ENCODE peak calls at places on chromosome 21, in four cellular contexts. P, N, K and M are unnamed samples.

GRCh38 chr21:31204801-31205200 is 139.3 kb downstream of the TIAM1 start:
- DNase-seq in P (no peak), N (no peak), K (no peak), M (no peak)

GRCh38 chr21:39217356-39218081 is 34.3 kb upstream of the PSMG1 start:
- DNase-seq in P (no peak), N (no peak), K (no peak), M (no peak)

GRCh38 chr21:39523398-39523797 is 71.6 kb downstream of the SH3BGR start:
- DNase-seq in P (no peak), N (no peak), K (no peak), M (no peak)

GRCh38 chr21:36478207-36478701 is 1.7 kb downstream of the CLDN14 start:
- DNase-seq in P (no peak), N (no peak), K (no peak), M (peak)

GRCh38 chr21:25385912-25386474 is 221.3 kb downstream of the MRPL39 start:
- DNase-seq in P (peak), N (peak), K (peak), M (peak)

GRCh38 chr21:40176732-40177131 is 309.5 kb downstream of the PCP4 start:
- DNase-seq in P (no peak), N (no peak), K (no peak), M (no peak)

GRCh38 chr21:25457946-25458345 is 149.3 kb downstream of the MRPL39 start:
- DNase-seq in P (no peak), N (no peak), K (no peak), M (no peak)

GRCh38 chr21:40512590-40512989 is 334.4 kb downstream of the DSCAM start:
- DNase-seq in P (no peak), N (peak), K (no peak), M (no peak)

GRCh38 chr21:37757631-37758376 is 158.5 kb downstream of the KCNJ6 start:
- DNase-seq in P (no peak), N (no peak), K (no peak), M (no peak)

GRCh38 chr21:36576441-36576840 is 96.5 kb upstream of the CLDN14 start:
- DNase-seq in P (no peak), N (no peak), K (no peak), M (no peak)

GRCh38 chr21:32994305-32994704 is 31.4 kb upstream of the OLIG2 start:
- DNase-seq in P (no peak), N (peak), K (no peak), M (no peak)

GRCh38 chr21:40049031-40049958 is 182.1 kb downstream of the PCP4 start:
- DNase-seq in P (no peak), N (no peak), K (no peak), M (no peak)

GRCh38 chr21:34039678-34040382 is 33.5 kb upstream of the MRPS6 start:
- DNase-seq in P (no peak), N (peak), K (no peak), M (no peak)

GRCh38 chr21:27101533-27101932 is 134.6 kb upstream of the ADAMTS5 start:
- DNase-seq in P (no peak), N (no peak), K (no peak), M (no peak)

GRCh38 chr21:24204641-24205040 is 1402.6 kb downstream of the MRPL39 start:
- DNase-seq in P (no peak), N (no peak), K (no peak), M (no peak)

DNA sequence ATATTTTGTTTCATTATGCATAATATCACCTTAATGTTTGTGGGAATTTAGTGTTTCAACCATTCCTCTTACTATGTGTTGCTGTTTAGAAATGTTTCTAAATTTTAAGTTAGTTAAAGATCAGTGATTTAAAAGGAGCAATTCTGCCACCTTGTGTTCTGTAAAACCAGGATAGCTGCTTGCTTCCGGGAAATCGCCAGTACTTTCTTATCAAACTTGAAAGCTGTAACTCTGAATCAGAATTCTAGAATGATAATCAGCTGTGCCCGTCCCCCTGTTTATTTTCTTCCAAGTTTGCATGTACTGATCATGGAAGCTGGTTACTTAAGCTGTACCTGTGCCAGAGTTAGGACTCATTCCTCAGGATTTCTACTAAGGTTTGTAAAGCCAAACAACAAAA is 656.4 kb downstream of the LTN1 start:
- DNase-seq in P (no peak), N (no peak), K (peak), M (no peak)
- TF ChIP-seq SIN3A in P (no peak), N (no peak), K (no peak), M (no peak)

DNA sequence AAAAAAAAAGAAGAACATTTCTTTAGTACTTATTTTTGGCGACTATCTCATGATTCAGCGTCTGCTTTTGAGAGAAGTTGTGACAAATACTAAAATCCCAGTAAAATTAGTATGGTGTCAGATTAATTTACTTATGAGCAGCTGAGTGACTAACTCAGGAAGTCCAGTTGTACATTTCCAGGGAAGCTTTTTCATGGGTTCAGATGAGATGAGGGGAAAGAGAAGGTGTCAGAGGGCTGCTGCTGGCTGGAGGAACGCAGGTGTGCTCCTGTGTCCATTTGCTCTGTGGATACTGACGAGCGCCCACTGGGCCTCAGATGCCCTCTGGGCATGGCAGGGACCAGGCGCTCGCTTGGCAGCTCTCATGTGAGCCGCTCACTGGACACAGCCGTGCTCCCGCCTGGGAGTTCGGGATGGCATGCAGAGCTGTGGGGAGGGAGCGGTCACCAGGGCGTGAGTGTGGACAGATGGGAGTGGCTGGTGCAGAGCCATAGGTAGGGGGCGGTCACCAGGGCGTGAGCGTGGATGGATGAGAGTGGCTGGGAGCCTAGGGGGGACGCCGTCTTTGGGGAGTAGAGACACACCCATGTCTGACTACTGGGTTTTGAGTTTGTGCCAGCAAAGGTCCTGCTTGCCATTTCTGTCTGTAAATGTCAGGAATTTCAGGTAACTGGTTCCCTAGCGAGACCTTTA is 55.0 kb downstream of the ADARB1 start:
- DNase-seq in P (no peak), N (peak), K (no peak), M (no peak)
- TF ChIP-seq POLR2AphosphoS5 in P (no peak), N (no peak), K (no peak), M (no peak)

GRCh38 chr21:16590658-16591057 is 860.9 kb downstream of the USP25 start:
- DNase-seq in P (no peak), N (no peak), K (no peak), M (no peak)
- TF ChIP-seq TCF7L2 in P (no peak), N (no peak), K (no peak), M (no peak)

GRCh38 chr21:42337830-42338729 is 12.7 kb downstream of the TFF2 start:
- DNase-seq in P (no peak), N (peak), K (peak), M (peak)
- TF ChIP-seq SIN3A in P (no peak), N (no peak), K (no peak), M (no peak)

DNA sequence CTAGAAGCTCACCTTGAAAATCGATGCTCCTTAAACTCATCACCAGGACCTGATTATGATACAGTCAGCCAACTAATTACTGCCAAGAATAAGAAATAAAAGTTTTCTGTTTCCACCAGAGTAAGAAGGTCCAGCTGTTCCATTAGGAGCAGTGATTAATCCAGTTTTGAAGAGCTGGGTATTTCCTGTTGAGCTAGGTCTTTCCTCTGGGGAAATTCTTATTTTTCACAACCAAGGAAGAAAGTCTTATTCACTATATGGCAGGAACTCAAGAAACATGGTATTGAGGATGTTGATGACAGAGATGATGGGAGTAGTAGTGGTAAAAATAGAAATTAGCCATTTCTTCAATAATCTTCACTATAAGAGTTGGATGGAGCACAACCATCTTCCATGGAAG is 374.6 kb upstream of the RUNX1 start:
- DNase-seq in P (no peak), N (no peak), K (no peak), M (no peak)
- TF ChIP-seq POLR2AphosphoS5 in P (no peak), N (no peak), K (no peak), M (no peak)